ENCODE peak calls at places on chromosomes 2 and 18, in four cellular contexts. Z, C, A and Y are unnamed samples.
A peak's percentile ranks its signal among the peaks of the same experiment; 100 is the strongest.

GRCh38 chr2:66869076-66869475 is 434.2 kb downstream of the MEIS1 start:
- DNase-seq in Z (no peak), C (no peak), A (no peak), Y (no peak)

GRCh38 chr2:20781656-20782265 is 41.1 kb downstream of the LDAH start:
- DNase-seq in Z (no peak), C (no peak), A (no peak), Y (peak; percentile 59)

GRCh38 chr2:134120718-134121630 is 132.9 kb upstream of the MGAT5 start:
- DNase-seq in Z (peak; percentile 81), C (peak; percentile 60), A (no peak), Y (peak; percentile 69)

GRCh38 chr2:215994901-215995300 is 18.4 kb downstream of the MREG start:
- DNase-seq in Z (no peak), C (no peak), A (no peak), Y (no peak)

GRCh38 chr2:127085260-127085666 is 21.7 kb downstream of the BIN1 start:
- DNase-seq in Z (no peak), C (peak; percentile 74), A (no peak), Y (no peak)

GRCh38 chr2:160271166-160272086 is 71.4 kb upstream of the ITGB6 start:
- DNase-seq in Z (no peak), C (peak; percentile 73), A (no peak), Y (no peak)

GRCh38 chr2:189217546-189217945 is 38.0 kb upstream of the COL5A2 start:
- DNase-seq in Z (no peak), C (no peak), A (no peak), Y (no peak)

GRCh38 chr2:109582928-109583895 is 30.6 kb downstream of the SEPTIN10 start:
- DNase-seq in Z (no peak), C (no peak), A (no peak), Y (no peak)

GRCh38 chr2:67526283-67526682 is 129.2 kb downstream of the ETAA1 start:
- DNase-seq in Z (no peak), C (no peak), A (no peak), Y (no peak)

GRCh38 chr18:25093131-25093530 is 258.8 kb downstream of the ZNF521 start:
- DNase-seq in Z (no peak), C (no peak), A (no peak), Y (no peak)

GRCh38 chr2:134582547-134582899 is 136.3 kb downstream of the TMEM163 start:
- DNase-seq in Z (no peak), C (no peak), A (no peak), Y (no peak)

GRCh38 chr2:160308915-160309314 is 108.8 kb upstream of the ITGB6 start:
- DNase-seq in Z (no peak), C (no peak), A (no peak), Y (no peak)

GRCh38 chr2:241107384-241107783 is 5.3 kb upstream of the MTERF4 start:
- DNase-seq in Z (no peak), C (no peak), A (no peak), Y (no peak)

GRCh38 chr2:234633581-234634230 is 136.8 kb upstream of the ARL4C start:
- DNase-seq in Z (no peak), C (no peak), A (no peak), Y (no peak)

GRCh38 chr2:72927619-72928537 is 10.6 kb downstream of the EMX1 start:
- DNase-seq in Z (no peak), C (no peak), A (no peak), Y (no peak)

GRCh38 chr2:70772486-70773155 is 4.6 kb upstream of the ADD2 start:
- DNase-seq in Z (no peak), C (no peak), A (no peak), Y (no peak)

GRCh38 chr2:241902357-241902991 is 32.9 kb downstream of the RTP5 start:
- DNase-seq in Z (no peak), C (no peak), A (no peak), Y (no peak)

GRCh38 chr2:224982226-224982625 is 60.0 kb downstream of the DOCK10 start:
- DNase-seq in Z (peak; percentile 67), C (no peak), A (no peak), Y (no peak)

GRCh38 chr2:238747557-238747956 is 100.3 kb upstream of the TWIST2 start:
- DNase-seq in Z (no peak), C (no peak), A (no peak), Y (no peak)

GRCh38 chr2:204505946-204506345 is 39.3 kb upstream of the PARD3B start:
- DNase-seq in Z (no peak), C (no peak), A (no peak), Y (no peak)

GRCh38 chr18:27226556-27227075 is 41.5 kb upstream of the CHST9 start:
- DNase-seq in Z (no peak), C (no peak), A (no peak), Y (no peak)

GRCh38 chr18:63949068-63949737 is at the start of gene HMSD:
- DNase-seq in Z (no peak), C (peak; percentile 74), A (no peak), Y (no peak)

GRCh38 chr2:27095745-27096651 is 9.4 kb downstream of the KHK start:
- DNase-seq in Z (no peak), C (peak; percentile 70), A (no peak), Y (peak; percentile 72)

GRCh38 chr2:219406861-219407230 is 11.3 kb upstream of the DES start:
- DNase-seq in Z (peak; percentile 96), C (no peak), A (no peak), Y (no peak)

GRCh38 chr2:54872783-54873182 is 149.3 kb downstream of the EML6 start:
- DNase-seq in Z (no peak), C (no peak), A (no peak), Y (no peak)

GRCh38 chr2:240733803-240734495 is 42.3 kb downstream of the AQP12A start:
- DNase-seq in Z (no peak), C (no peak), A (no peak), Y (peak; percentile 25)

GRCh38 chr2:148523315-148523714 is 121.2 kb upstream of the EPC2 start:
- DNase-seq in Z (no peak), C (no peak), A (no peak), Y (no peak)

GRCh38 chr18:10020176-10020575 is 106.4 kb downstream of the VAPA start:
- DNase-seq in Z (no peak), C (no peak), A (no peak), Y (no peak)

GRCh38 chr2:36451512-36451911 is 95.9 kb downstream of the CRIM1 start:
- DNase-seq in Z (no peak), C (no peak), A (peak; percentile 33), Y (no peak)

GRCh38 chr2:40488927-40489677 is 37.2 kb upstream of the SLC8A1 start:
- DNase-seq in Z (no peak), C (no peak), A (no peak), Y (peak; percentile 28)

GRCh38 chr2:236795861-236796219 is 226.2 kb downstream of the ACKR3 start:
- DNase-seq in Z (no peak), C (no peak), A (no peak), Y (no peak)

GRCh38 chr18:14943486-14943885 is 195.5 kb downstream of the ANKRD30B start:
- DNase-seq in Z (no peak), C (no peak), A (no peak), Y (no peak)

GRCh38 chr2:216130346-216130951 is 21.3 kb downstream of the XRCC5 start:
- DNase-seq in Z (no peak), C (no peak), A (no peak), Y (no peak)

GRCh38 chr18:63762518-63762917 is 12.7 kb upstream of the SERPINB7 start:
- DNase-seq in Z (no peak), C (no peak), A (no peak), Y (no peak)

GRCh38 chr2:240629419-240629967 is 4.2 kb downstream of the GPR35 start:
- DNase-seq in Z (peak; percentile 45), C (no peak), A (no peak), Y (no peak)

GRCh38 chr2:66189598-66189997 is 245.3 kb upstream of the MEIS1 start:
- DNase-seq in Z (no peak), C (no peak), A (peak; percentile 30), Y (no peak)

GRCh38 chr2:150866431-150866830 is 379.0 kb upstream of the RND3 start:
- DNase-seq in Z (no peak), C (no peak), A (no peak), Y (no peak)

GRCh38 chr2:196331816-196332215 is 160.4 kb upstream of the STK17B start:
- DNase-seq in Z (no peak), C (no peak), A (no peak), Y (no peak)

GRCh38 chr2:209771474-209772292 is at the start of gene UNC80:
- DNase-seq in Z (peak; percentile 67), C (peak; percentile 43), A (no peak), Y (no peak)

GRCh38 chr2:156445311-156446218 is 9.4 kb downstream of the GPD2 start:
- DNase-seq in Z (no peak), C (no peak), A (no peak), Y (no peak)